ENCODE peak calls at places on chromosomes 6 and 20, in ten cellular contexts. N, V, C, U, Y, K, I, S, B and G are unnamed samples.

GRCh38 chr20:63216849-63217471 is 1.0 kb upstream of the YTHDF1 start:
- DNase-seq in N (no peak), K (no peak), B (no peak), I (no peak), S (no peak), Y (no peak), U (no peak), V (no peak), C (peak; percentile 14), G (no peak)

GRCh38 chr20:3000852-3001523 is 42.4 kb upstream of the GNRH2 start:
- DNase-seq in S (no peak), Y (no peak), I (peak; percentile 29), C (peak; percentile 82), K (no peak), N (peak; percentile 61), B (peak; percentile 60), V (no peak), U (peak; percentile 70), G (peak; percentile 75)

GRCh38 chr6:90645634-90646033 is 58.8 kb upstream of the MAP3K7 start:
- DNase-seq in V (no peak), B (no peak), C (peak; percentile 55), I (no peak), K (no peak), N (no peak), Y (no peak), U (no peak), S (no peak), G (no peak)

GRCh38 chr6:114000066-114000465 is 29.1 kb upstream of the HDAC2 start:
- DNase-seq in U (peak; percentile 37), N (no peak), I (peak; percentile 65), Y (no peak), C (peak; percentile 86), V (no peak), S (no peak), B (no peak), K (no peak), G (peak; percentile 82)

GRCh38 chr6:122623279-122623678 is 13.1 kb downstream of the PKIB start:
- DNase-seq in I (peak; percentile 27), K (no peak), U (no peak), B (no peak), V (no peak), Y (no peak), C (no peak), N (no peak), S (no peak), G (no peak)

GRCh38 chr6:149938571-149939462 is 3.0 kb upstream of the ULBP2 start:
- DNase-seq in V (peak; percentile 33), I (no peak), B (peak; percentile 22), C (peak; percentile 27), S (peak; percentile 55), Y (no peak), K (peak; percentile 22), N (peak; percentile 45), U (peak; percentile 32), G (no peak)

GRCh38 chr20:48738399-48739304 is 89.1 kb downstream of the PREX1 start:
- DNase-seq in Y (peak; percentile 71), S (peak; percentile 91), V (no peak), U (no peak), N (peak; percentile 69), C (no peak), I (no peak), B (no peak), K (no peak), G (no peak)

GRCh38 chr6:112562348-112563220 is 215.5 kb downstream of the RFPL4B start:
- DNase-seq in K (no peak), B (no peak), I (peak; percentile 61), N (no peak), Y (no peak), U (peak; percentile 8), S (no peak), V (no peak), C (no peak), G (peak; percentile 73)

GRCh38 chr20:51014797-51015722 is 7.8 kb downstream of the KCNG1 start:
- DNase-seq in K (no peak), N (peak; percentile 13), V (peak; percentile 82), S (peak; percentile 24), B (peak; percentile 64), U (peak; percentile 64), I (peak; percentile 30), Y (peak; percentile 31), C (peak; percentile 90), G (peak; percentile 73)

GRCh38 chr20:45343445-45343866 is 4.8 kb downstream of the SDC4 start:
- DNase-seq in V (no peak), U (no peak), K (no peak), I (no peak), N (no peak), C (peak; percentile 71), B (peak; percentile 79), Y (no peak), S (no peak), G (no peak)

GRCh38 chr6:168128006-168128630 is 49.1 kb upstream of the FRMD1 start:
- DNase-seq in B (no peak), I (no peak), V (no peak), S (no peak), N (no peak), U (no peak), C (no peak), Y (no peak), K (no peak), G (no peak)

GRCh38 chr6:51513891-51514290 is 573.5 kb downstream of the PKHD1 start:
- DNase-seq in S (no peak), N (no peak), K (no peak), B (no peak), I (no peak), V (peak; percentile 19), Y (no peak), U (no peak), C (no peak), G (no peak)

GRCh38 chr20:62860391-62860923 is 1.2 kb downstream of the TCFL5 start:
- DNase-seq in C (peak; percentile 57), N (no peak), I (peak; percentile 30), V (no peak), K (no peak), S (no peak), U (peak; percentile 69), Y (no peak), B (no peak), G (peak; percentile 45)

GRCh38 chr6:151544453-151544852 is 50.6 kb downstream of the CCDC170 start:
- DNase-seq in S (no peak), U (no peak), C (no peak), B (no peak), K (no peak), I (no peak), N (no peak), V (no peak), Y (no peak), G (no peak)

GRCh38 chr6:54768542-54768941 is 78.0 kb upstream of the FAM83B start:
- DNase-seq in N (no peak), Y (no peak), S (no peak), K (no peak), I (no peak), U (no peak), V (no peak), C (no peak), B (no peak), G (peak; percentile 1)

GRCh38 chr6:12355354-12355753 is 65.2 kb downstream of the EDN1 start:
- DNase-seq in Y (no peak), V (no peak), S (no peak), C (no peak), N (no peak), I (no peak), U (no peak), B (no peak), K (no peak), G (no peak)

GRCh38 chr6:147693185-147693584 is 184.7 kb downstream of the SAMD5 start:
- DNase-seq in S (no peak), B (no peak), K (no peak), V (no peak), C (no peak), Y (no peak), N (no peak), I (no peak), U (no peak), G (no peak)

GRCh38 chr6:7107578-7108195 is at the start of gene RREB1:
- DNase-seq in Y (peak; percentile 61), N (peak; percentile 61), I (peak; percentile 40), C (peak; percentile 49), K (peak; percentile 48), V (peak; percentile 62), S (peak; percentile 72), U (peak; percentile 54), B (peak; percentile 15), G (peak; percentile 54)

GRCh38 chr20:2891343-2891742 is 18.1 kb downstream of the PTPRA start:
- DNase-seq in Y (no peak), I (no peak), C (no peak), U (no peak), K (no peak), B (no peak), N (no peak), V (no peak), S (no peak), G (no peak)

GRCh38 chr6:113858605-113859348 is 1.6 kb downstream of the MARCKS start:
- DNase-seq in C (peak; percentile 87), B (peak; percentile 95), S (peak; percentile 80), Y (peak; percentile 70), K (peak; percentile 47), N (peak; percentile 63), V (peak; percentile 95), U (peak; percentile 91), I (peak; percentile 84), G (peak; percentile 87)

GRCh38 chr20:53052380-53052779 is 80.2 kb downstream of the TSHZ2 start:
- DNase-seq in C (no peak), S (no peak), B (no peak), I (no peak), N (no peak), V (no peak), K (no peak), U (no peak), Y (no peak), G (no peak)

GRCh38 chr20:12987261-12987660 is 21.5 kb upstream of the SPTLC3 start:
- DNase-seq in N (no peak), U (no peak), C (no peak), V (no peak), B (no peak), K (no peak), Y (no peak), S (no peak), I (no peak), G (no peak)

GRCh38 chr6:24720604-24721460 is 1.9 kb upstream of the C6orf62 start:
- DNase-seq in N (peak; percentile 100), S (peak; percentile 100), V (peak; percentile 99), Y (peak; percentile 100), U (peak; percentile 100), I (peak; percentile 99), K (peak; percentile 100), B (peak; percentile 100), C (peak; percentile 99), G (peak; percentile 100)

GRCh38 chr20:46683939-46684750 is 5.1 kb downstream of the TP53RK start:
- DNase-seq in Y (no peak), B (no peak), K (no peak), S (no peak), N (no peak), U (peak; percentile 86), V (peak; percentile 67), C (no peak), I (peak; percentile 52), G (peak; percentile 80)

GRCh38 chr6:35727206-35727934 is 9.5 kb upstream of the ARMC12 start:
- DNase-seq in B (peak; percentile 62), S (peak; percentile 54), V (peak; percentile 66), N (no peak), U (peak; percentile 41), C (peak; percentile 38), Y (no peak), K (no peak), I (peak; percentile 59), G (peak; percentile 60)